ENCODE peak calls at places on chromosomes 5 and 9, in seven cellular contexts. D, N, Q, B, E, G and V are unnamed samples.

GRCh38 chr9:89887286-89887685 is 282.5 kb downstream of the GADD45G start:
- DNase-seq in D (no peak), N (no peak), Q (no peak), B (no peak), E (no peak), G (no peak), V (no peak)

GRCh38 chr9:911003-911402 is 65.5 kb upstream of the DMRT3 start:
- DNase-seq in D (no peak), N (peak; percentile 19), Q (peak; percentile 14), B (no peak), E (peak; percentile 9), G (no peak), V (no peak)

GRCh38 chr5:21792736-21793135 is 1060.4 kb downstream of the CDH12 start:
- DNase-seq in D (no peak), N (no peak), Q (no peak), B (no peak), E (no peak), G (no peak), V (no peak)

GRCh38 chr5:132258102-132259060 is 885 bp downstream of the PDLIM4 start:
- DNase-seq in D (peak; percentile 11), N (no peak), Q (peak; percentile 55), B (peak; percentile 59), E (no peak), G (no peak), V (no peak)

GRCh38 chr9:119634036-119634435 is 264.8 kb upstream of the BRINP1 start:
- DNase-seq in D (no peak), N (no peak), Q (no peak), B (no peak), E (no peak), G (no peak), V (no peak)

GRCh38 chr5:437281-437771 is 5.7 kb upstream of the EXOC3 start:
- DNase-seq in D (no peak), N (no peak), Q (peak; percentile 53), B (no peak), E (no peak), G (no peak), V (no peak)

GRCh38 chr9:114583371-114583770 is 4.2 kb upstream of the ATP6V1G1 start:
- DNase-seq in D (no peak), N (peak; percentile 44), Q (no peak), B (no peak), E (no peak), G (no peak), V (no peak)

GRCh38 chr9:113593682-113594281 is 130.3 kb downstream of the RGS3 start:
- DNase-seq in D (peak; percentile 66), N (peak; percentile 94), Q (peak; percentile 94), B (peak; percentile 66), E (peak; percentile 85), G (no peak), V (no peak)

DNA sequence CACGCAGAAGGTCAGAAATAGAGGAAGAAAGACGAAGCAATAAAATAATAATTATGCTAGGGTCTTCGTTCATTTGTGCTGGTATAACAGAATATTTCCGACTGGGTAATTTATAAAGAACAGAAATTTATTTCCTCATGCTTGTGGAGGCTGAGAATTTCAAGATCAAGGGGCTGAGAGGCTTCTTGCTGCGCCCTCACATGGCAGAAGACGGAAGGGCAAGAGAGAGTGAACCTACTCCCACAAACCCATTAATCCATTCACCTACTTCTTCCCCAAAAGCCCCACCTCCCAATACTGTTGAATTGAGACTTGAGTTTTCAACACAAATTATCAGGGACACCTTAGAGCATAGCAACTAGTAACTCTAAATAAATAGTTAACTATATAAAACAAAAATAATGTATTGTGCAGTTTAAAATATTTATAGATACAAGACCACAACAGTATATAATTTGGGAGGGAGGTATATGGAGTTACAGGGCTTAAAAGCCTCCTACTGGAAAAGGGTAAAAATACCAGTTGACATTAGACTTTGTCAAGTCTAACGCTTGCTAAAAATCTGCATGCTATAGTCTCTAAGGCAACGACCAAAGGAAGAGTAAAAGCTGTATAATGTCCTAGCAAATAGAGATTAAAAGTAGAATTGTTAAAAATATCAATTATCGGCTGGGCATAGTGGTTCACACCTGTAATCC is 40.3 kb upstream of the NAA35 start:
- DNase-seq in D (no peak), N (peak; percentile 10), Q (peak; percentile 38), B (peak; percentile 55), E (no peak), G (no peak), V (no peak)
- TF ChIP-seq TAF1 in D (no peak), N (no peak), Q (no peak), B (no peak), E (no peak), G (no peak), V (no peak)

DNA sequence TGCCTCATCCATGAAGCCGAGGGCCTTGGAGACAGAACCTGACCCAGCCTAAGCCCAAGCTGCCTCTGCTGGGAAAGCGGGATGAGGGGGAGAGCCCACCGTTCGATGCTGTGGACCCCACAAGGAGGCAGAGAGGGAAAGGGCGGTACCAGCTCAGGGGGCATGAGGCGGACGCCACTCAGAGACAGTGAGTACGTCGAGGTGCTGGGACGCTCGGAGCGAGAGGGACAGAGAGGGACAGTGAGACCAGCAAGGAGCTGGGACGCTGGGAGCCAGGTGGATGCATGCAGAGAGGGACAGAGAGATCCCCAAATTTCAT is 33.6 kb downstream of the EXD3 start:
- DNase-seq in D (no peak), N (no peak), Q (no peak), B (no peak), E (no peak), G (no peak), V (no peak)
- TF ChIP-seq TAF1 in D (no peak), N (no peak), Q (no peak), B (no peak), E (no peak), G (no peak), V (no peak)

GRCh38 chr5:19706776-19707175 is 281.2 kb downstream of the CDH18 start:
- DNase-seq in D (no peak), N (no peak), Q (no peak), B (no peak), E (no peak), G (no peak), V (no peak)
- TF ChIP-seq TAF1 in D (no peak), N (no peak), Q (no peak), B (no peak), E (no peak), G (no peak), V (no peak)

DNA sequence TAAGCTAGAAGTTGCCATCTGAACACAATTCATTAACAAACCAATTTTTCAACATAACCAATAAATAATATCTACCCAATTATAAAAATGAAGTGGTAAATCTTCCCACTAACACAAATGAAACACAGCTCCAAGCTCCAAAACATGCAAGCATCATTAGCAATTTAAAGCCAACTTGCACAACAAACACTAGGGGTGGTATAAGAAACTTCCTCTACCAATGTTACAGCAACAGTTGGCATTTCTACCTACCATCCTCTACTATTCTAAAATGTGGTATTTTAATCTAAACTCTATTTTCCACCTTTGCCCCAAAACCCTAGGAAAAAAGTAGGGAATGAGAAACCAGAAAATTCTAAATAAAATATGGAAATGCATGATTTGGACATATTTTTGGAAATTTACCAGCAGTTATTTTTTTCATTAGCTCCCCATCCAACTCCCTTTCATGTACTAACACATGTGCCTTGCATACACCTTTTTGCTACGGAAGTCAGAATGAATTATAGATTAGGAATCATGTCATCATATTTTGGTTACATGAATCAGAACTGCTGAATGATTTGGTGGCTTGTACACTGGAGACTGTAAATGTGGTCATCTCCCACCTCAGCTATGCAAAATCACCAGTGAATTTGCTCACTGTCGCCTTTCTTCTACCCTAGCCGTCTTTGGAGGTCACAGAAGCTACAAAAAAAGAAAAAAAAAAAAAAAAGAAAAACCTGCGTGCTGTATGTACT is 4.1 kb downstream of the NR6A1 start:
- DNase-seq in D (no peak), N (no peak), Q (no peak), B (no peak), E (no peak), G (no peak), V (no peak)
- TF ChIP-seq TAF1 in D (no peak), N (no peak), Q (no peak), B (no peak), E (no peak), G (no peak), V (no peak)

GRCh38 chr5:83256091-83256775 is 178.9 kb downstream of the XRCC4 start:
- DNase-seq in D (no peak), N (no peak), Q (no peak), B (no peak), E (no peak), G (no peak), V (no peak)

GRCh38 chr5:83251849-83252248 is 174.5 kb downstream of the XRCC4 start:
- DNase-seq in D (no peak), N (no peak), Q (no peak), B (no peak), E (no peak), G (no peak), V (no peak)

GRCh38 chr5:83253731-83254130 is 176.4 kb downstream of the XRCC4 start:
- DNase-seq in D (no peak), N (no peak), Q (no peak), B (no peak), E (no peak), G (no peak), V (no peak)

GRCh38 chr5:83255268-83255667 is 177.9 kb downstream of the XRCC4 start:
- DNase-seq in D (no peak), N (no peak), Q (no peak), B (no peak), E (no peak), G (no peak), V (no peak)
- TF ChIP-seq TAF1 in D (no peak), N (no peak), Q (no peak), B (no peak), E (no peak), G (no peak), V (no peak)

DNA sequence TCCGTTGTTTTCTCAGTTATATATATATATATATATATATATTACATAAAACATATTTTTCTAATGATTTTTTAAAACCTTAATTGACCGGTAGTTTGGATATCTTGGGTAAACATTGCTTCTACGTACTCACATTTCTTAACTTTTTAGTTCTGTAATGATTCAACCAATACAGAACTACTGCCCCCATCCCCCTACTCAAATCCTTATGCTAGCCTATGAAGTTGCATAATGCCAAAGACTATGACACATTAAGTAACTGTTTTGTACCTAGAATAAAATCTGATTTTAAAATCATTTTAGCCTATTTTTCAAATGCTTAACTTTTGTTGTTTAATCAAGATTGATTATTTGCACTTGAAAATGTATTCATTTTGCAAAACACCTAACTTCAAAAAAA is 4.4 kb upstream of the FST start:
- DNase-seq in D (no peak), N (no peak), Q (no peak), B (no peak), E (no peak), G (no peak), V (no peak)
- TF ChIP-seq TAF1 in D (no peak), N (no peak), Q (no peak), B (no peak), E (no peak), G (no peak), V (no peak)

DNA sequence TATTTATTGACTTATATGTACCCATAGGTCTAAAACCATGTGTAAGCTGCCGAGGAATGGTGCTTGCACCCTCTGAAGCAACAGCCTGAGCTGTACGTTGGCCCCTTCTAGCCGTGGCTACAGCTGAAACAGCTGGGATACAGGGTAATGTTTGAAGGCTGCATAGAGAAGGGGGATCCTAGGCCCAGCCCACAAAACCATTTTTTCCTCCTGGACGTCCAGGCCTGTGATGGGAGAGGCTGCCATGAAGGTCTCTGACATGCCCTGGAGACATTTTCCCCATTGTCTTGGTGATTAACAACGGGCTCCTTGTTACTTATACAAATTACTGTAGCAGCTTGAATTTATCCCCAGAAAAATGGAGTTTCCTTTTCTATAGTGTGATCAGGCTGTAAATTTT is 244.7 kb downstream of the COMMD10 start:
- DNase-seq in D (no peak), N (no peak), Q (no peak), B (no peak), E (no peak), G (no peak), V (no peak)
- TF ChIP-seq TAF1 in D (no peak), N (no peak), Q (no peak), B (no peak), E (no peak), G (no peak), V (no peak)